ENCODE peak calls at places on chromosomes 13 and 19, in five cellular contexts. R, E, K, C and A are unnamed samples.

GRCh38 chr13:98267080-98267912 is 90.2 kb upstream of the RNF113B start:
- DNase-seq in R (no peak), E (peak; percentile 94), K (peak; percentile 79), C (no peak), A (no peak)

GRCh38 chr13:29977721-29978120 is 127.3 kb upstream of the UBL3 start:
- DNase-seq in R (no peak), E (no peak), K (peak; percentile 49), C (no peak), A (no peak)

GRCh38 chr13:105063676-105064075 is 1471.8 kb downstream of the EFNB2 start:
- DNase-seq in R (no peak), E (no peak), K (peak; percentile 29), C (no peak), A (no peak)

GRCh38 chr13:60094385-60095088 is 69.2 kb downstream of the DIAPH3 start:
- DNase-seq in R (no peak), E (no peak), K (no peak), C (no peak), A (no peak)

GRCh38 chr13:109130093-109130835 is 500.9 kb downstream of the MYO16 start:
- DNase-seq in R (no peak), E (no peak), K (no peak), C (no peak), A (no peak)

GRCh38 chr13:70703755-70704154 is 595.5 kb upstream of the KLHL1 start:
- DNase-seq in R (no peak), E (no peak), K (no peak), C (no peak), A (no peak)

GRCh38 chr19:38035515-38036495 is 128.8 kb downstream of the SIPA1L3 start:
- DNase-seq in R (no peak), E (peak; percentile 6), K (peak; percentile 58), C (no peak), A (no peak)

GRCh38 chr13:30033681-30034447 is 183.4 kb upstream of the UBL3 start:
- DNase-seq in R (no peak), E (no peak), K (peak; percentile 97), C (no peak), A (no peak)

GRCh38 chr19:40690050-40690698 is at the start of gene NUMBL:
- DNase-seq in R (no peak), E (no peak), K (no peak), C (no peak), A (no peak)

GRCh38 chr19:38975861-38976271 is 324 bp upstream of the FBXO17 start:
- DNase-seq in R (peak; percentile 71), E (peak; percentile 60), K (peak; percentile 31), C (no peak), A (no peak)

GRCh38 chr19:21314676-21315075 is 14.5 kb downstream of the ZNF708 start:
- DNase-seq in R (no peak), E (no peak), K (peak; percentile 5), C (no peak), A (no peak)

GRCh38 chr13:29165840-29166239 is 345.7 kb downstream of the MTUS2 start:
- DNase-seq in R (no peak), E (no peak), K (no peak), C (no peak), A (no peak)

GRCh38 chr13:29892149-29892548 is 41.7 kb upstream of the UBL3 start:
- DNase-seq in R (no peak), E (no peak), K (no peak), C (no peak), A (no peak)

GRCh38 chr13:23323946-23324709 is 109.4 kb downstream of the SACS start:
- DNase-seq in R (no peak), E (no peak), K (peak; percentile 32), C (no peak), A (no peak)

GRCh38 chr13:108435393-108436149 is 166.1 kb downstream of the TNFSF13B start:
- DNase-seq in R (no peak), E (no peak), K (no peak), C (no peak), A (no peak)

GRCh38 chr13:41563501-41564001 is 106.2 kb downstream of the RGCC start:
- DNase-seq in R (no peak), E (peak; percentile 57), K (peak; percentile 50), C (no peak), A (no peak)

GRCh38 chr19:55603581-55604292 is 1.7 kb upstream of the ZNF865 start:
- DNase-seq in R (no peak), E (no peak), K (no peak), C (no peak), A (peak; percentile 39)

GRCh38 chr19:11814707-11815050 is 606 bp downstream of the ZNF440 start:
- DNase-seq in R (no peak), E (no peak), K (peak; percentile 29), C (no peak), A (no peak)

GRCh38 chr13:29924482-29924884 is 74.1 kb upstream of the UBL3 start:
- DNase-seq in R (peak; percentile 35), E (peak; percentile 44), K (peak; percentile 86), C (no peak), A (no peak)

GRCh38 chr19:50460161-50460765 is 16.0 kb upstream of the EMC10 start:
- DNase-seq in R (peak; percentile 86), E (peak; percentile 91), K (peak; percentile 50), C (no peak), A (no peak)
- TF ChIP-seq MAFK in R (peak; percentile 59), E (peak; percentile 32), K (no peak), C (no peak), A (no peak)

DNA sequence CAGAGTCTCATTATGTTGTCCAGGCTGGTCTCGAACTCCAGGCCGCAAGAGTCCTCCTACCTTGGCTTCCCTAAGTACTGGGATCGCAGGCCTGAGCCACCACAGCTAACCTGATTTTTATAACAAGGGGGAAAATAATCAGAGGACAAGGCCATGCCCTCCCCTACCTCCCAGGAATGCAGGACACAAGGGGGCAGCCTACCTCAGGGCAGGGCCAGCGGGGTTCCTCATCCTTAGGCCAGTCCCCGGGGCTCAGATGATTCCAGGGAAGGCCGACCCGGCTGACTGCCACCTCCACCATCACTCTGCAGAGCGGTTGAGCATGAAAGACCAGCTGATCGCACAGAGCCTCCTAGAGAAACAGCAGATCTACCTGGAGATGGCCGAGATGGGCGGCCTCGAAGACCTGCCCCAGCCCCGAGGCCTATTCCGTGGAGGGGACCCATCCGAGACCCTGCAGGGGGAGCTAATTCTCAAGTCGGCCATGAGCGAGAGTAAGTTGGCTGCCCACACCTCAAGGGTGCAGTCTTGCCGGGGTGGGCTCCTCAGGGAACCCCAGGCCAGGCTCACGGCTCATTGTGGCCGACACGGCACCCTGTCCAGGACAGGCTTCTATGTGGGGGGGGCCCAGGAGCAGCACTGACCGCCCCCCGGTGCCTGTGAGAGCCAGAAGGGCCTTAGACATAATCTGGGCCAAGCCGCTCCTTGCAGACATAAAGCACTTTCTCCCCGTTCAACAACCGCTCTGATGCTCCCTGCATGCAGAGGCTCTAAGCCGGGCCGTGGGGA is 26.8 kb downstream of the PEX11G start:
- DNase-seq in R (no peak), E (no peak), K (no peak), C (no peak), A (no peak)
- TF ChIP-seq CTCF in R (no peak), E (peak; percentile 54), K (no peak), C (peak; percentile 34), A (peak; percentile 9)

DNA sequence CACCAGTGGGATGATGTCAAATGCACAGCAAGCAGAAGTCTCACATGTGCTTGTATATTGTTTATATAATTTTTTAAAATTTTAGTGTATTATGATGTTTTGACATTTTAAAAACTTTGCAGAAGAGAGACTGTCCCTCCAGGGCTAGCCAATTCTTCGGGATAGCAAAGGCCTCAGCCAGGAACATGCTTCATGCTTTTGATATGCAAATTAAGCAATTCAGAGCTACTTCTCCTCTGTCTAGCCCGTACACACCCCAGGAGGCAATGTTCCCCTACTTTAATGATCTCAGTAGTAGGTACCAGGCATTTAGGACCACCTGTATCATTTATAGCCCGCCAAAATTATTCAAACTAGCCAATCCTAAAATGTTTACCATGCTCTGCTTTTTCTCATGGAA is 1116.2 kb downstream of the OLFM4 start:
- DNase-seq in R (no peak), E (no peak), K (no peak), C (no peak), A (no peak)
- TF ChIP-seq MAFK in R (no peak), E (no peak), K (no peak), C (no peak), A (no peak)

DNA sequence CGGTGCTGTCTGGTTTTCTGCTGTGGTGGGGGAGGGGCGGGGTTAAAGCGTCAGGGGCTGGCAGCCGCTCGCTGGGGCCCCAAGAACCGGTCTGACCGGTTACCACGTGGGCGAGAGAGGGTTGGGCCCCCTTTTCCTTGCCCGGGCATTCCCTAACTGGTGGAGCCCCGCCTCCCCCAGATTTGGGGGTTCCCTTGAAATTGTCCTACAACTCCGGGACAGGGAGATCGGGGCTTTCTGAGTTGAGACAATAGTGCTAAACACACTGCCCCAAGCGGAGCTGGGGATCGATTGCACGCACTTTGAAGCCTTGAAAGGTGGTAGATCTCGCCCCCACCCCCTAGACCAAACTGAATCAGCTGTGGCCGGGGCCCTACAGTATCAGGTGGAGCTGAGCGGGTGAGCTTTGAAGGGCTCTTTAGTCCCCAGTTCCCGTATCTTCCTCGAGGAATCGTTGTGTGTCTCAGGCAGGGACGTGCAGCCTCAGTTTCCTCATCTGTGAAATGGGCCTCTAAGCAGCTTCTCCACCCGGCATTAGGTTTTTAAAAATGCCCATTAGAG is 4.8 kb downstream of the IER2 start:
- DNase-seq in R (no peak), E (peak; percentile 75), K (peak; percentile 65), C (no peak), A (peak; percentile 42)
- TF ChIP-seq CTCF in R (peak; percentile 15), E (peak; percentile 38), K (peak; percentile 12), C (peak; percentile 38), A (peak; percentile 45)

GRCh38 chr19:18097217-18097992 is at the start of gene MAST3:
- DNase-seq in R (peak; percentile 71), E (peak; percentile 70), K (peak; percentile 67), C (no peak), A (peak; percentile 99)
- TF ChIP-seq MAFK in R (no peak), E (no peak), K (no peak), C (no peak), A (no peak)

GRCh38 chr13:110363009-110363408 is 55.9 kb downstream of the COL4A2 start:
- DNase-seq in R (no peak), E (no peak), K (no peak), C (no peak), A (no peak)
- TF ChIP-seq CTCF in R (no peak), E (peak; percentile 6), K (peak; percentile 29), C (peak; percentile 78), A (no peak)

GRCh38 chr13:97109841-97110492 is 112.2 kb upstream of the MBNL2 start:
- DNase-seq in R (peak; percentile 74), E (peak; percentile 68), K (peak; percentile 85), C (peak; percentile 36), A (peak; percentile 81)

GRCh38 chr13:97107815-97108534 is 113.7 kb upstream of the OXGR1 start:
- DNase-seq in R (no peak), E (no peak), K (peak; percentile 10), C (no peak), A (no peak)

GRCh38 chr13:97109256-97109655 is 112.9 kb upstream of the MBNL2 start:
- DNase-seq in R (no peak), E (no peak), K (no peak), C (no peak), A (no peak)

GRCh38 chr13:97106323-97106722 is 112.0 kb upstream of the OXGR1 start:
- DNase-seq in R (no peak), E (no peak), K (no peak), C (no peak), A (no peak)

GRCh38 chr13:97108535-97108910 is 113.6 kb upstream of the MBNL2 start:
- DNase-seq in R (no peak), E (no peak), K (peak; percentile 49), C (no peak), A (no peak)
- TF ChIP-seq MAFK in R (peak; percentile 91), E (peak; percentile 96), K (peak; percentile 97), C (peak; percentile 64), A (peak; percentile 94)